ENCODE peak calls at places on chromosomes 1 and 21, in four cellular contexts. K, J, D and I are unnamed samples.
A peak's percentile ranks its signal among the peaks of the same experiment; 100 is the strongest.

GRCh38 chr1:68973459-68974244 is 476.8 kb upstream of the DEPDC1 start:
- DNase-seq in K (no peak), J (no peak), D (peak; percentile 75), I (no peak)

GRCh38 chr1:211903490-211904260 is 73.1 kb upstream of the LPGAT1 start:
- DNase-seq in K (no peak), J (no peak), D (no peak), I (no peak)

GRCh38 chr1:24048205-24048869 is 63.6 kb downstream of the MYOM3 start:
- DNase-seq in K (peak; percentile 44), J (no peak), D (peak; percentile 64), I (no peak)

GRCh38 chr1:1433804-1434130 is 1.7 kb upstream of the VWA1 start:
- DNase-seq in K (peak; percentile 59), J (no peak), D (peak; percentile 79), I (no peak)

GRCh38 chr1:17162941-17163340 is 42.0 kb upstream of the PADI1 start:
- DNase-seq in K (no peak), J (no peak), D (peak; percentile 31), I (no peak)

GRCh38 chr1:25433389-25434186 is 2.9 kb downstream of the MACO1 start:
- DNase-seq in K (peak; percentile 18), J (no peak), D (no peak), I (no peak)

GRCh38 chr1:208178091-208178529 is 66.1 kb downstream of the PLXNA2 start:
- DNase-seq in K (no peak), J (no peak), D (peak; percentile 39), I (no peak)

GRCh38 chr1:121595089-121595488 is 410.3 kb downstream of the SRGAP2C start:
- DNase-seq in K (peak; percentile 13), J (no peak), D (no peak), I (no peak)

GRCh38 chr1:90964444-90965035 is 57.3 kb downstream of the ZNF644 start:
- DNase-seq in K (peak; percentile 45), J (no peak), D (peak; percentile 13), I (no peak)

GRCh38 chr1:118204106-118204505 is 19.1 kb upstream of the SPAG17 start:
- DNase-seq in K (no peak), J (no peak), D (no peak), I (no peak)

GRCh38 chr1:203088441-203088840 is 2.6 kb upstream of the MYOG start:
- DNase-seq in K (no peak), J (no peak), D (no peak), I (no peak)

GRCh38 chr1:197917553-197917812 is 311 bp downstream of the LHX9 start:
- DNase-seq in K (no peak), J (no peak), D (no peak), I (no peak)

GRCh38 chr1:11478571-11479374 is at the start of gene DISP3:
- DNase-seq in K (peak; percentile 56), J (peak; percentile 39), D (peak; percentile 46), I (peak; percentile 44)

GRCh38 chr1:206705187-206705586 is 20.5 kb downstream of the MAPKAPK2 start:
- DNase-seq in K (no peak), J (no peak), D (peak; percentile 82), I (no peak)

GRCh38 chr1:62541048-62541447 is 56.3 kb upstream of the ANGPTL3 start:
- DNase-seq in K (no peak), J (no peak), D (no peak), I (no peak)

GRCh38 chr1:239858058-239858457 is 233.6 kb upstream of the FMN2 start:
- DNase-seq in K (no peak), J (no peak), D (peak; percentile 70), I (no peak)

GRCh38 chr1:26829214-26829911 is 2.9 kb downstream of the ZDHHC18 start:
- DNase-seq in K (no peak), J (no peak), D (no peak), I (no peak)

GRCh38 chr1:27099154-27099903 is 55.6 kb downstream of the SLC9A1 start:
- DNase-seq in K (no peak), J (peak; percentile 80), D (peak; percentile 71), I (peak; percentile 73)

GRCh38 chr1:63534406-63534805 is 11.1 kb downstream of the EFCAB7 start:
- DNase-seq in K (no peak), J (no peak), D (no peak), I (no peak)

GRCh38 chr21:45330075-45330781 is 42.5 kb upstream of the POFUT2 start:
- DNase-seq in K (no peak), J (peak; percentile 12), D (peak; percentile 85), I (no peak)

GRCh38 chr1:206534552-206534951 is 27.2 kb downstream of the RASSF5 start:
- DNase-seq in K (no peak), J (no peak), D (no peak), I (no peak)

GRCh38 chr1:247574664-247575063 is 13.5 kb upstream of the OR2G2 start:
- DNase-seq in K (no peak), J (no peak), D (no peak), I (no peak)

GRCh38 chr1:46577671-46578070 is 26.2 kb upstream of the KNCN start:
- DNase-seq in K (no peak), J (no peak), D (no peak), I (no peak)

GRCh38 chr1:243470492-243470891 is 214.7 kb downstream of the SDCCAG8 start:
- DNase-seq in K (no peak), J (no peak), D (no peak), I (no peak)

GRCh38 chr1:76494807-76495206 is 372.5 kb upstream of the ST6GALNAC5 start:
- DNase-seq in K (peak; percentile 51), J (no peak), D (peak; percentile 20), I (no peak)

GRCh38 chr21:35510294-35510693 is 461.2 kb upstream of the RUNX1 start:
- DNase-seq in K (no peak), J (no peak), D (no peak), I (no peak)

GRCh38 chr1:51570063-51570720 is 46.7 kb upstream of the OSBPL9 start:
- DNase-seq in K (no peak), J (no peak), D (no peak), I (no peak)

DNA sequence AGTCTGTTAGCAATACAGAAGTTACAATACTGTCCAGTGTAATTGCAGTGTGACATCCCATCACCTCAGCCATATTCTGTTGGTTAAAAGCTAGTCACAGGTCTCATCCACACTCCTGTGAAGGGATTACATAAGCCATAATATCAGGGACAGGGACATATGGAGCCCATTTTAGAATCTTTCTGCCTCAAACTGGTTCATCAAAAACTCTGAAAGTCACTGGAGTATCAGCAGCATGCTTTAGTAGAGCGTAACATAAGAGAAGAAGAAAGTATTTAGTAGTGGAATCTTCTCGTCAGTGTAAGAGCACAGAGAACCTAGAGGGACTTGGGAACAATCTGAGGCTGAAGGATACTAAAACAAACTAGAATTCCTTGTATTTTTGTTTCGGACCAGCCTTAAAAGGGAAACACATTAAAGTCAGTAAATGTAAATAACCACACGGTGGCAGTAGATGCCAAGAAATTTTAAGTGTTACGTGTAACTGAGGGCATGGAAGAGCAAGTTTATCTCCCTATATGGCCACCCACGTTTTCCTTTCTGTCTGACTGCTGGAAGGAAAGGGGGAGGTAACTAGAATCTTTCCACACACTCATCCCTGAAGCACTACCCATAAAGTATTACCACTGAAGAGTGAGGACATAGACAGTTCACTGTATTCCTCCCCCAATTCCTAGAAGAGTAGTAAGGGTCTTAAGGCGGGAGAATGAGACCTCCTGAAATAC is 41.6 kb upstream of the AGL start:
- DNase-seq in K (peak; percentile 87), J (no peak), D (peak; percentile 92), I (peak; percentile 54)
- H3K4me3 ChIP-seq in K (peak overlapping the region; percentile 15), J (peak overlapping the region; percentile 30), D (no peak overlapping the region), I (peak overlapping the region; percentile 32)

DNA sequence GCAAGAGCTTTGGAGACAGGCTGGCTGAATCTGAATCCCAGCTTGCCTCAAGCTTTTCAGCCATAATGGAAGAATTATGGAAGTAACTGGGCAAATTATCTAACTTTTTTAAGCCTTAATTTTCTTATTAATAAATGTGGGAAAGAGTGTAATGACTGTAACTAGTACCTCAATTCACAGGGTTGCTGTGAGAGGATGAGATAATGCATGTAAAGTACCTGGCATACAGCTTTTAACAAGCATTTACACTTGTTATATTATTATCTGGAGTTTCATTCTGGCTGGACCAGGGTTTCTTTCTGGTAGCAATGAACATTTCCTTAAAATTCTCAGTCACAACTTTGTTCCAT is 15.9 kb upstream of the TNFSF4 start:
- DNase-seq in K (no peak), J (no peak), D (no peak), I (no peak)
- TF ChIP-seq CTCF in K (no peak), J (no peak), D (no peak), I (no peak)

GRCh38 chr1:172536256-172536655 is 3.3 kb downstream of the SUCO start:
- DNase-seq in K (no peak), J (no peak), D (no peak), I (no peak)

GRCh38 chr1:172540635-172541034 is 7.7 kb downstream of the SUCO start:
- DNase-seq in K (no peak), J (no peak), D (no peak), I (no peak)

GRCh38 chr1:172533511-172534116 is 664 bp downstream of the SUCO start:
- DNase-seq in K (peak; percentile 61), J (no peak), D (peak; percentile 50), I (no peak)

GRCh38 chr1:172537827-172538391 is 5.0 kb downstream of the SUCO start:
- DNase-seq in K (no peak), J (no peak), D (peak; percentile 75), I (no peak)

GRCh38 chr1:172537366-172537765 is 4.4 kb downstream of the SUCO start:
- DNase-seq in K (no peak), J (no peak), D (peak; percentile 61), I (no peak)
- H3K27ac ChIP-seq in K (no peak overlapping the region), J (no peak overlapping the region), D (no peak overlapping the region), I (no peak overlapping the region)

DNA sequence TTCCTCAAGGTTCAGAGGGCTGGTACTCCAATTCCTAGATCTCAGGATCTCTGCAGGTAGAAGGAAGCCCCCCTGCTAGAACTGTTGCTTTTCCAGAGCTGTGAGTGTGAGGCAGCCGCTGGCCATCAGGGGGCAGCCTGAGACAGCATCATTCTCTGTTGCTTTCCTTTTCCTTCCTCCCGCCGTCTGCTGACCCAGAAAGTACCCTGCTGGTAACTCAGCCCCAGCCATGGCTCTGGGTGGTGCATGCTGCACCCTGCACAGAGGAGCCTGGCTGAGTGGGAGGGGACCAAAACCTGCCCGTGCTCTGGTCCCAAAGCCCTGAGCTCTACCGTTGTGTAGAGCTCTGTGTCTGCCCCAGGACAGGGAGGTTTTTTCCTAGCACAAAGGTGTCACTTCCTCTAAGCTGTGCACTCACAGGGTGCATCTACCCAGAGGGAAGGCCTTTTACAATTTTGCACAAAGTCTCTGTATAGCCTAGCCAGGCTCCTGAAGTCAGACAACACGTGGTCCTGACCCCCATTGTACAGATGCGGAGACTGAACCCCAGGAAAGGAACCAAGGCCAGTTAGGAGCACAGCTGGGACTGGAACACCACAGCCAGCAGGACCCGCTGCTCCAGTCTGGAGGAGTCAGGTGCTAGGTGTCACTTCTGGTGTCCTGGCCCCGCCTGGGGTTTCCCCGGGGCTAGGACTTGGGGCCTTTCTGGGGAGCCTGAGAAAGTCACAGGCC is 5.6 kb upstream of the FAM131C start:
- DNase-seq in K (peak; percentile 76), J (peak; percentile 72), D (peak; percentile 56), I (peak; percentile 79)
- H3K4me3 ChIP-seq in K (no peak overlapping the region), J (peak overlapping the region; percentile 15), D (no peak overlapping the region), I (no peak overlapping the region)

GRCh38 chr1:222009105-222009730 is 267.3 kb upstream of the DUSP10 start:
- DNase-seq in K (peak; percentile 12), J (no peak), D (no peak), I (no peak)

GRCh38 chr1:222004784-222005183 is 262.9 kb upstream of the DUSP10 start:
- DNase-seq in K (no peak), J (no peak), D (no peak), I (no peak)

GRCh38 chr1:222006715-222007114 is 264.8 kb upstream of the DUSP10 start:
- DNase-seq in K (no peak), J (no peak), D (no peak), I (no peak)

GRCh38 chr1:222012816-222013215 is 270.9 kb upstream of the DUSP10 start:
- DNase-seq in K (no peak), J (no peak), D (no peak), I (no peak)

GRCh38 chr1:222010306-222010705 is 268.4 kb upstream of the DUSP10 start:
- DNase-seq in K (no peak), J (no peak), D (no peak), I (no peak)
- TF ChIP-seq CTCF in K (no peak), J (no peak), D (no peak), I (no peak)